ENCODE peak calls at places on chromosomes 5 and 9, in five cellular contexts. S, F, I, L and J are unnamed samples.

GRCh38 chr5:136814621-136815378 is 449.5 kb upstream of the TRPC7 start:
- DNase-seq in S (no peak), F (no peak), I (no peak), L (peak; percentile 31), J (no peak)

GRCh38 chr5:56813302-56813701 is 2.0 kb upstream of the MAP3K1 start:
- DNase-seq in S (no peak), F (no peak), I (no peak), L (no peak), J (no peak)

GRCh38 chr9:69645488-69645887 is 26.7 kb downstream of the APBA1 start:
- DNase-seq in S (no peak), F (no peak), I (peak; percentile 85), L (no peak), J (peak; percentile 45)

GRCh38 chr5:177005619-177006264 is 837 bp downstream of the UIMC1 start:
- DNase-seq in S (peak; percentile 39), F (peak; percentile 55), I (peak; percentile 72), L (peak; percentile 62), J (peak; percentile 74)

GRCh38 chr9:112535811-112536210 is 49.2 kb downstream of the KIAA1958 start:
- DNase-seq in S (no peak), F (peak; percentile 14), I (no peak), L (peak; percentile 56), J (no peak)

GRCh38 chr5:9523090-9523813 is 22.6 kb downstream of the SEMA5A start:
- DNase-seq in S (no peak), F (no peak), I (no peak), L (peak; percentile 53), J (peak; percentile 41)

GRCh38 chr9:120650352-120650751 is 63.9 kb downstream of the MEGF9 start:
- DNase-seq in S (no peak), F (peak; percentile 13), I (no peak), L (no peak), J (no peak)

GRCh38 chr9:129276486-129277260 is 98.6 kb upstream of the IER5L start:
- DNase-seq in S (no peak), F (no peak), I (peak; percentile 7), L (no peak), J (no peak)

DNA sequence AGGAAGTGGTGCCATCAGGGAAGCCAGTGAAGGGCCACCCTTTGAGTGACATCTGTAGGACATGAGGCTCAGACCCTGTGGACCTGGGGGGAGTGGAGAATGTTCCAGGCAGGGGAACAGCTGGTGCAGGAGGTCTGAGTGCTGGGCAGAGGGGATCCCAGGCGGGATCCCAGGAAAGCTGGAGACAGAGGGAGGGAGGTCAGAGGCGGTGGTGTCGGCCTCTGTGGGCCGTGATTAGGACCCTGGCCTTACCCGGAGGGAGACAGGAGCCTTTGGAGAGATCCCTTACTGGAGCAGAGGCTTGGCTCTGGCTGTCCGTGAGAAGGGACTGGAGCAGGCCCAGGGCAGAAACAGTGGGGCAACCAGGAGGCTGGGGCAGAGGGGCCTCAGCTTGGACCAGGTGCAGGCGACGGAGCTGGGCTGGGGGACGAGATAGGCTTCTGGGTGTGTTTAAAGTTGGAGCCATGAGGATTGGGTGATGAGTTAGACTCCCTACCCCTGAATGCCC is 12.1 kb upstream of the GRHPR start:
- DNase-seq in S (no peak), F (no peak), I (no peak), L (no peak), J (no peak)
- H3K27ac ChIP-seq in S (no peak overlapping the region), F (no peak overlapping the region), I (no peak overlapping the region), L (no peak overlapping the region), J (no peak overlapping the region)

GRCh38 chr5:93590511-93590910 is 7.5 kb downstream of the NR2F1 start:
- DNase-seq in S (no peak), F (peak; percentile 79), I (no peak), L (no peak), J (no peak)
- H3K4me3 ChIP-seq in S (no peak overlapping the region), F (peak overlapping the region; percentile 88), I (no peak overlapping the region), L (peak overlapping the region; percentile 0), J (no peak overlapping the region)

GRCh38 chr9:89864731-89865130 is 259.9 kb downstream of the GADD45G start:
- DNase-seq in S (no peak), F (no peak), I (no peak), L (no peak), J (no peak)

GRCh38 chr9:89863837-89864236 is 259.0 kb downstream of the GADD45G start:
- DNase-seq in S (no peak), F (no peak), I (no peak), L (no peak), J (no peak)

GRCh38 chr9:89865357-89865756 is 260.5 kb downstream of the GADD45G start:
- DNase-seq in S (no peak), F (no peak), I (no peak), L (no peak), J (no peak)

GRCh38 chr9:89863141-89863540 is 258.3 kb downstream of the GADD45G start:
- DNase-seq in S (no peak), F (no peak), I (no peak), L (no peak), J (no peak)

DNA sequence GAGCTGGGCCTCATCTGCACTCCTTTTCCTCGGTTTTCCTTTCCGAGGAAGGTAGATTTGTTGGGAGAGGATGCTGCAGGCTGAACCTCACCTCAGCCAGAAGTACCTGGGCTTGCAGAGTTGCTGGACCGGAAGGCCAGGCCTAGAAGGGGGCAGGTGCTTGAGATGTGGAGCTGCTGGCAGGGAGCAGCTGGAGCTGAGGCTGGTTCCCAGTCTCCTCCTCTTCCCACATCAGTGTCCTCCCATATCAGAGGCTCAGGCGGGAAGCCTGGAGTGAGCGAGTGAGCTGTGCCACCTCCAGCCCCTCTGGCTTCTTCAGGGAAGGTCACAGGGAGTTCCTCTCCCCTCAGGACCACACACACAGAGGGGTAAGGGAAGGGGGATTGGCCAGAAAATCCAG is 259.4 kb downstream of the GADD45G start:
- DNase-seq in S (no peak), F (no peak), I (no peak), L (no peak), J (no peak)
- H3K27ac ChIP-seq in S (no peak overlapping the region), F (no peak overlapping the region), I (no peak overlapping the region), L (no peak overlapping the region), J (no peak overlapping the region)

GRCh38 chr5:169636477-169637084 is 494 bp upstream of the DOCK2 start:
- DNase-seq in S (no peak), F (no peak), I (no peak), L (no peak), J (no peak)
- H3K4me3 ChIP-seq in S (peak overlapping the region; percentile 84), F (peak overlapping the region; percentile 10), I (no peak overlapping the region), L (no peak overlapping the region), J (peak overlapping the region; percentile 50)

DNA sequence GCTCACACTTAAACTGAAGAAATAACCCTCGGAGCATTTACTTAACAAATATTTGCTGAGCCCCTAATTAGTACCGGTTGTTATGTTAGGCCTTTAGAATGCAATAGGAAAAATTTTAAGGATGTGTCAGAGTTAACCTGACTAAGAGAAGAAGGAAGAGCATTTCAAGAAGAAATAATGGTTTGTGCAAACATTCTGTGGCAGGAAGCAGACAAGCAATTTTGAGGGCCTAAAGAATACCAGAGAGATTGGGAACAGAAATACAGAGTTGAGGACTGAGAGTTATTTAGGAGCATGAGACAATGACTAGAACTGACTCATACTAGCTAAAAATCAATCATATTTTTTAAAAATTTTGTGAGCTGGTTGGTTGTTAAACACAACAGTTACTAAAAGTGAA is 218.8 kb downstream of the PRR16 start:
- DNase-seq in S (no peak), F (peak; percentile 11), I (no peak), L (peak; percentile 55), J (no peak)
- H3K27ac ChIP-seq in S (no peak overlapping the region), F (no peak overlapping the region), I (no peak overlapping the region), L (no peak overlapping the region), J (no peak overlapping the region)

GRCh38 chr5:135465391-135466122 is 13.4 kb upstream of the TIFAB start:
- DNase-seq in S (no peak), F (no peak), I (no peak), L (no peak), J (no peak)
- H3K4me3 ChIP-seq in S (no peak overlapping the region), F (no peak overlapping the region), I (no peak overlapping the region), L (no peak overlapping the region), J (no peak overlapping the region)

DNA sequence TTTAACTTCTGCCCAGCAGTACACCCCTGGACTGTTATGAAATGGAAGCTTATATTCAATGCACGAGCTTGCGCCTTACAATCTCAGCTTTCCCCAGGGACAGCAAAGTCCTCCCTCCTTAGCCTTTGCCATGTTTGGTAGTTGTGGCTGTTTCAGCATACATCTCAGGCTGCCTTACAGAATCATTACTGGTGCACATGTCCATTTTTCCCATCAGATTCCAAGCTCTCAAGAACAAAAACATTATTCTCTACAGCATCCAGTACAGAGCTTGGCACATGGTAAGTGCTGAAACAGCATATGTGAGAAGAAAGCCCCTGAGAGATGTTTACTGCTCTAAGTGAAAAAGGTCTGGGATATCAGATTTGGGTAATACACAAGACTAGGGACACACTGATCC is 191.3 kb downstream of the ZNF608 start:
- DNase-seq in S (no peak), F (no peak), I (no peak), L (no peak), J (no peak)
- H3K27ac ChIP-seq in S (no peak overlapping the region), F (no peak overlapping the region), I (no peak overlapping the region), L (no peak overlapping the region), J (no peak overlapping the region)

GRCh38 chr9:127282611-127283010 is 18.0 kb downstream of the GARNL3 start:
- DNase-seq in S (no peak), F (no peak), I (no peak), L (no peak), J (no peak)

GRCh38 chr9:127280880-127281660 is 16.5 kb downstream of the GARNL3 start:
- DNase-seq in S (no peak), F (no peak), I (no peak), L (no peak), J (no peak)

GRCh38 chr9:127279717-127280285 is 15.2 kb downstream of the GARNL3 start:
- DNase-seq in S (no peak), F (no peak), I (no peak), L (no peak), J (no peak)

GRCh38 chr9:127283917-127284316 is 19.3 kb downstream of the GARNL3 start:
- DNase-seq in S (no peak), F (peak; percentile 58), I (no peak), L (peak; percentile 51), J (peak; percentile 23)

GRCh38 chr9:127281887-127282286 is 17.3 kb downstream of the GARNL3 start:
- DNase-seq in S (no peak), F (no peak), I (no peak), L (no peak), J (no peak)
- H3K4me3 ChIP-seq in S (no peak overlapping the region), F (no peak overlapping the region), I (no peak overlapping the region), L (no peak overlapping the region), J (no peak overlapping the region)

GRCh38 chr5:133367413-133367812 is 244.9 kb downstream of the FSTL4 start:
- DNase-seq in S (no peak), F (no peak), I (no peak), L (no peak), J (no peak)

GRCh38 chr5:133365738-133366137 is 246.6 kb downstream of the FSTL4 start:
- DNase-seq in S (no peak), F (no peak), I (no peak), L (no peak), J (no peak)

GRCh38 chr5:133368009-133368408 is 244.3 kb downstream of the FSTL4 start:
- DNase-seq in S (no peak), F (no peak), I (no peak), L (no peak), J (no peak)

GRCh38 chr5:133366438-133366837 is 245.9 kb downstream of the FSTL4 start:
- DNase-seq in S (no peak), F (no peak), I (no peak), L (no peak), J (no peak)

DNA sequence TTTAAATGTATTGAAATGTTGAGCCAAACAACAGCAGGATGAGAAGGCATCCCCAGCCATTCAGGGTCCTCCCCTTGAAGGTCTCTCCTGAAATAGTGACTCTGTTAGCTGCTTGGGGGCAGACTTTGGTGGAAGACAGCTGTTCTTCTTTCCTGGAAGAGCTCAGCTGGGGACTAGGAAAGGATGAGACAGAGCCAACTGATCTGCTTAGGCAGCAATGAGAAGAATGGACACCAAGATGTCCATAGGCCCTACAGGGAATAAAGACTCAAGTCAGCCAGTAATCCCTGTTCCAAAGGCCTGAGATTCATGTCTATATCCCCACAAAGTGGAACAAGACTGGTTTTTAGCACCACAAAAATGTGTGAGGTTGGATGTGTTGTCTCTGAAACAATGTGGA is 245.4 kb downstream of the FSTL4 start:
- DNase-seq in S (no peak), F (no peak), I (no peak), L (no peak), J (no peak)
- H3K27ac ChIP-seq in S (no peak overlapping the region), F (no peak overlapping the region), I (no peak overlapping the region), L (no peak overlapping the region), J (no peak overlapping the region)